ENCODE peak calls at places on chromosomes 16 and 17, in seven cellular contexts. T, E, D, H, R, Y and P are unnamed samples.
A peak's percentile ranks its signal among the peaks of the same experiment; 100 is the strongest.

GRCh38 chr17:32158870-32159585 is 16.7 kb downstream of the RHOT1 start:
- DNase-seq in T (no peak), E (no peak), D (no peak), H (no peak), R (no peak), Y (no peak), P (no peak)

GRCh38 chr17:37488009-37488604 is 1.6 kb upstream of the DUSP14 start:
- DNase-seq in T (peak; percentile 65), E (no peak), D (peak; percentile 30), H (no peak), R (peak; percentile 42), Y (peak; percentile 98), P (peak; percentile 64)

GRCh38 chr17:18241229-18241871 is 15.9 kb downstream of the LLGL1 start:
- DNase-seq in T (no peak), E (peak; percentile 59), D (no peak), H (no peak), R (no peak), Y (no peak), P (no peak)

GRCh38 chr17:19410875-19411291 is at the start of gene RNF112:
- DNase-seq in T (no peak), E (no peak), D (peak; percentile 92), H (no peak), R (peak; percentile 20), Y (no peak), P (no peak)

GRCh38 chr16:90046122-90046970 is 27.1 kb upstream of the DBNDD1 start:
- DNase-seq in T (no peak), E (no peak), D (peak; percentile 84), H (no peak), R (peak; percentile 83), Y (no peak), P (no peak)

GRCh38 chr16:30430428-30430970 is 669 bp upstream of the DCTPP1 start:
- DNase-seq in T (no peak), E (no peak), D (peak; percentile 66), H (no peak), R (peak; percentile 58), Y (peak; percentile 77), P (no peak)

GRCh38 chr17:61009619-61010018 is 332.0 kb downstream of the BCAS3 start:
- DNase-seq in T (no peak), E (no peak), D (no peak), H (peak; percentile 43), R (no peak), Y (no peak), P (no peak)

GRCh38 chr17:40153603-40154238 is 13.4 kb downstream of the CASC3 start:
- DNase-seq in T (no peak), E (no peak), D (no peak), H (no peak), R (no peak), Y (no peak), P (no peak)

GRCh38 chr17:21284319-21285163 is at the start of gene MAP2K3:
- DNase-seq in T (peak; percentile 98), E (peak; percentile 98), D (peak; percentile 99), H (peak; percentile 88), R (peak; percentile 95), Y (peak; percentile 97), P (peak; percentile 92)

GRCh38 chr16:50718061-50718760 is 23.7 kb upstream of the CYLD start:
- DNase-seq in T (no peak), E (no peak), D (peak; percentile 47), H (no peak), R (no peak), Y (no peak), P (no peak)

GRCh38 chr17:44360826-44361225 is 2.8 kb downstream of the FAM171A2 start:
- DNase-seq in T (no peak), E (no peak), D (peak; percentile 64), H (no peak), R (peak; percentile 58), Y (no peak), P (no peak)

GRCh38 chr16:67969286-67970039 is 1.0 kb upstream of the SLC12A4 start:
- DNase-seq in T (no peak), E (peak; percentile 65), D (no peak), H (no peak), R (peak; percentile 76), Y (peak; percentile 72), P (no peak)

GRCh38 chr16:3161235-3162018 is 26.6 kb upstream of the OR1F1 start:
- DNase-seq in T (no peak), E (no peak), D (no peak), H (no peak), R (no peak), Y (no peak), P (no peak)

GRCh38 chr17:6456914-6457687 is 12.8 kb downstream of the PIMREG start:
- DNase-seq in T (no peak), E (no peak), D (no peak), H (no peak), R (peak; percentile 76), Y (peak; percentile 52), P (no peak)

GRCh38 chr17:34364741-34365140 is 1.7 kb upstream of the CCL1 start:
- DNase-seq in T (no peak), E (no peak), D (no peak), H (no peak), R (no peak), Y (no peak), P (no peak)

GRCh38 chr16:23552171-23552570 is 5.0 kb downstream of the EARS2 start:
- DNase-seq in T (no peak), E (no peak), D (no peak), H (no peak), R (no peak), Y (no peak), P (no peak)

DNA sequence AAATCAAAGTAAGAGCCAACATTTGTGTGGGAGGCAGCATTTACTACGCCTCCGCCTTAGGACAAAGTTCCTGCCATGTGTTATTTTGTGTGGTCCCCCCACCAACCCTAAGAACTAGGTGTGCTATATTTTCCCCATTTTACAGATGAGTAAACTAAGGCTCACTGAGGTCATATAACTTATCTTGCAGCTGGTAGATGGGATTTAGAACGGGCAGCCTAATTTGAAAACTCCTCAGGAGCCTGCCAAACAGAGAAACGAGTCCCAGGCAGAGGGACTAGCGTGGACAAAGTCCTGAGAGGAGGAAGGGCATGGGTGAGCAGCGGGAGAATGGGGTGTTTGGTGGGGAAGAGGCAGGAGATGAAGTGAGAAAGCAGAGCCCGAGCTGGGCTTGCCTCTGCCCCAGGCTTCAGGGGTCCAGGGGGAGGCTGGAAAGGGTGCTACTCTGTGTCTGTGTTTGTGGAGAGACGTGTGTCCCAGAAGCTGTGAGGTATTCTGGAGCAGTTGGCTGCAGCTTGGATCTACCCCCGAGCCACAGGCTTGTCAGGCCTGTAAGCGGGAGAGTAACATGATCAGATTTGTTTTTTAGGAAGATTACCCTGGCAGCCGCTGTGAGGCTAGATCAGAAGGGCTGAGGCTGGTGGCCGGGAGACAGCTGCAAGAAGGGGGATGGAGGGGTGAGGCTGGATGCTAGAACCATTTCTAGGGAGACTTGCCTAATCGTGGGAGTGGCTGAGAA is 5.0 kb downstream of the MLLT6 start:
- DNase-seq in T (no peak), E (no peak), D (no peak), H (no peak), R (no peak), Y (no peak), P (no peak)
- TF ChIP-seq JUND in T (no peak), E (no peak), D (no peak), H (no peak), R (no peak), Y (no peak), P (no peak)

GRCh38 chr17:237406-237955 is 56.0 kb upstream of the DOC2B start:
- DNase-seq in T (no peak), E (peak; percentile 51), D (no peak), H (no peak), R (no peak), Y (no peak), P (no peak)

GRCh38 chr17:236641-237405 is 55.4 kb upstream of the DOC2B start:
- DNase-seq in T (no peak), E (peak; percentile 55), D (no peak), H (no peak), R (no peak), Y (no peak), P (no peak)

GRCh38 chr17:238071-238963 is 56.9 kb upstream of the DOC2B start:
- DNase-seq in T (no peak), E (peak; percentile 39), D (no peak), H (no peak), R (no peak), Y (no peak), P (no peak)

GRCh38 chr17:235831-236640 is 54.6 kb upstream of the DOC2B start:
- DNase-seq in T (no peak), E (peak; percentile 20), D (no peak), H (no peak), R (no peak), Y (no peak), P (no peak)

GRCh38 chr17:238964-239259 is 57.5 kb upstream of the DOC2B start:
- DNase-seq in T (no peak), E (no peak), D (no peak), H (no peak), R (no peak), Y (no peak), P (no peak)
- TF ChIP-seq JUND in T (no peak), E (no peak), D (no peak), H (no peak), R (no peak), Y (no peak), P (no peak)

GRCh38 chr17:73210002-73210678 is 17.3 kb downstream of the COG1 start:
- DNase-seq in T (no peak), E (no peak), D (peak; percentile 80), H (no peak), R (peak; percentile 73), Y (no peak), P (no peak)

GRCh38 chr17:73209436-73209835 is 16.6 kb downstream of the COG1 start:
- DNase-seq in T (no peak), E (no peak), D (no peak), H (no peak), R (no peak), Y (no peak), P (no peak)

GRCh38 chr17:73214008-73214407 is 21.2 kb downstream of the COG1 start:
- DNase-seq in T (no peak), E (no peak), D (no peak), H (no peak), R (no peak), Y (no peak), P (no peak)

GRCh38 chr17:73214851-73215250 is 22.0 kb downstream of the COG1 start:
- DNase-seq in T (no peak), E (no peak), D (no peak), H (no peak), R (no peak), Y (no peak), P (no peak)

GRCh38 chr17:73211745-73212144 is 18.9 kb downstream of the COG1 start:
- DNase-seq in T (no peak), E (no peak), D (no peak), H (no peak), R (no peak), Y (no peak), P (no peak)
- TF ChIP-seq JUND in T (no peak), E (no peak), D (no peak), H (no peak), R (no peak), Y (no peak), P (no peak)

GRCh38 chr16:21611546-21612384 is 12.4 kb downstream of the METTL9 start:
- DNase-seq in T (no peak), E (no peak), D (no peak), H (no peak), R (peak; percentile 23), Y (no peak), P (no peak)
- TF ChIP-seq JUND in T (no peak), E (no peak), D (no peak), H (no peak), R (no peak), Y (no peak), P (no peak)

GRCh38 chr17:58757162-58757613 is 1.5 kb downstream of the PPM1E start:
- DNase-seq in T (no peak), E (no peak), D (peak; percentile 71), H (no peak), R (no peak), Y (no peak), P (no peak)
- TF ChIP-seq JUND in T (no peak), E (no peak), D (no peak), H (no peak), R (no peak), Y (no peak), P (no peak)